ENCODE peak calls at places on chromosome 9, in nine cellular contexts. One of them, this sample, is unnamed.

GRCh38 chr9:114958021-114958846 is 27.8 kb upstream of the TNFSF8 start:
- DNase-seq in K562: no peak
- DNase-seq in heart right ventricle: peak
- DNase-seq in GM23248: peak
- DNase-seq in mesenchymal stem cell: no peak
- DNase-seq in PC-9: no peak
- DNase-seq in A549: no peak
- DNase-seq in spleen: peak
- DNase-seq in tibial nerve: no peak
- DNase-seq in this sample: peak

GRCh38 chr9:127524373-127524772 is 73.1 kb downstream of the LRSAM1 start:
- DNase-seq in K562: no peak
- DNase-seq in heart right ventricle: no peak
- DNase-seq in GM23248: no peak
- DNase-seq in mesenchymal stem cell: peak
- DNase-seq in PC-9: no peak
- DNase-seq in A549: no peak
- DNase-seq in spleen: no peak
- DNase-seq in tibial nerve: no peak
- DNase-seq in this sample: no peak

GRCh38 chr9:97980479-97980803 is 2.7 kb upstream of the ANP32B start:
- DNase-seq in K562: no peak
- DNase-seq in heart right ventricle: peak
- DNase-seq in GM23248: peak
- DNase-seq in mesenchymal stem cell: no peak
- DNase-seq in PC-9: no peak
- DNase-seq in A549: no peak
- DNase-seq in spleen: no peak
- DNase-seq in tibial nerve: no peak
- DNase-seq in this sample: no peak

GRCh38 chr9:93978498-93978897 is 23.3 kb upstream of the BARX1 start:
- DNase-seq in K562: no peak
- DNase-seq in heart right ventricle: no peak
- DNase-seq in GM23248: peak
- DNase-seq in mesenchymal stem cell: no peak
- DNase-seq in PC-9: no peak
- DNase-seq in A549: no peak
- DNase-seq in spleen: no peak
- DNase-seq in tibial nerve: no peak
- DNase-seq in this sample: no peak

GRCh38 chr9:79788662-79789061 is 216.9 kb downstream of the TLE4 start:
- DNase-seq in K562: no peak
- DNase-seq in heart right ventricle: no peak
- DNase-seq in GM23248: no peak
- DNase-seq in mesenchymal stem cell: no peak
- DNase-seq in PC-9: no peak
- DNase-seq in A549: no peak
- DNase-seq in spleen: no peak
- DNase-seq in tibial nerve: no peak
- DNase-seq in this sample: no peak

GRCh38 chr9:6538666-6539071 is 106.9 kb downstream of the GLDC start:
- DNase-seq in K562: no peak
- DNase-seq in heart right ventricle: no peak
- DNase-seq in GM23248: peak
- DNase-seq in mesenchymal stem cell: peak
- DNase-seq in PC-9: no peak
- DNase-seq in A549: no peak
- DNase-seq in spleen: no peak
- DNase-seq in tibial nerve: no peak
- DNase-seq in this sample: no peak

GRCh38 chr9:125295642-125296041 is 34.0 kb downstream of the GAPVD1 start:
- DNase-seq in K562: no peak
- DNase-seq in heart right ventricle: no peak
- DNase-seq in GM23248: no peak
- DNase-seq in mesenchymal stem cell: no peak
- DNase-seq in PC-9: no peak
- DNase-seq in A549: no peak
- DNase-seq in spleen: no peak
- DNase-seq in tibial nerve: no peak
- DNase-seq in this sample: no peak

GRCh38 chr9:27368317-27368985 is 71.5 kb upstream of the EQTN start:
- DNase-seq in K562: no peak
- DNase-seq in heart right ventricle: peak
- DNase-seq in GM23248: peak
- DNase-seq in mesenchymal stem cell: no peak
- DNase-seq in PC-9: no peak
- DNase-seq in A549: no peak
- DNase-seq in spleen: no peak
- DNase-seq in tibial nerve: peak
- DNase-seq in this sample: no peak

GRCh38 chr9:113737414-113738271 is 138.5 kb upstream of the ZNF618 start:
- DNase-seq in K562: peak
- DNase-seq in heart right ventricle: peak
- DNase-seq in GM23248: peak
- DNase-seq in mesenchymal stem cell: peak
- DNase-seq in PC-9: no peak
- DNase-seq in A549: peak
- DNase-seq in spleen: no peak
- DNase-seq in tibial nerve: no peak
- DNase-seq in this sample: peak

GRCh38 chr9:75855509-75855908 is 35.0 kb upstream of the PCSK5 start:
- DNase-seq in K562: no peak
- DNase-seq in heart right ventricle: peak
- DNase-seq in GM23248: peak
- DNase-seq in mesenchymal stem cell: peak
- DNase-seq in PC-9: no peak
- DNase-seq in A549: peak
- DNase-seq in spleen: no peak
- DNase-seq in tibial nerve: no peak
- DNase-seq in this sample: no peak

GRCh38 chr9:133990366-133991210 is 1.5 kb downstream of the VAV2 start:
- DNase-seq in K562: no peak
- DNase-seq in heart right ventricle: no peak
- DNase-seq in GM23248: peak
- DNase-seq in mesenchymal stem cell: peak
- DNase-seq in PC-9: peak
- DNase-seq in A549: peak
- DNase-seq in spleen: peak
- DNase-seq in tibial nerve: no peak
- DNase-seq in this sample: peak

GRCh38 chr9:88798476-88798875 is 192.8 kb upstream of the S1PR3 start:
- DNase-seq in K562: no peak
- DNase-seq in heart right ventricle: no peak
- DNase-seq in GM23248: no peak
- DNase-seq in mesenchymal stem cell: no peak
- DNase-seq in PC-9: no peak
- DNase-seq in A549: no peak
- DNase-seq in spleen: no peak
- DNase-seq in tibial nerve: no peak
- DNase-seq in this sample: no peak

GRCh38 chr9:136944519-136945332 is at the start of the genes C8G and FBXW5:
- DNase-seq in K562: peak
- DNase-seq in heart right ventricle: peak
- DNase-seq in GM23248: peak
- DNase-seq in mesenchymal stem cell: peak
- DNase-seq in PC-9: peak
- DNase-seq in A549: peak
- DNase-seq in spleen: peak
- DNase-seq in tibial nerve: peak
- DNase-seq in this sample: peak

GRCh38 chr9:75909776-75910175 is 19.3 kb downstream of the PCSK5 start:
- DNase-seq in K562: no peak
- DNase-seq in heart right ventricle: no peak
- DNase-seq in GM23248: no peak
- DNase-seq in mesenchymal stem cell: no peak
- DNase-seq in PC-9: no peak
- DNase-seq in A549: peak
- DNase-seq in spleen: no peak
- DNase-seq in tibial nerve: no peak
- DNase-seq in this sample: no peak

GRCh38 chr9:76166436-76166959 is 227.7 kb downstream of the RFK start:
- DNase-seq in K562: no peak
- DNase-seq in heart right ventricle: no peak
- DNase-seq in GM23248: no peak
- DNase-seq in mesenchymal stem cell: no peak
- DNase-seq in PC-9: no peak
- DNase-seq in A549: no peak
- DNase-seq in spleen: no peak
- DNase-seq in tibial nerve: no peak
- DNase-seq in this sample: no peak

GRCh38 chr9:79023134-79023577 is 548.6 kb upstream of the TLE4 start:
- DNase-seq in K562: no peak
- DNase-seq in heart right ventricle: no peak
- DNase-seq in GM23248: peak
- DNase-seq in mesenchymal stem cell: peak
- DNase-seq in PC-9: no peak
- DNase-seq in A549: peak
- DNase-seq in spleen: no peak
- DNase-seq in tibial nerve: no peak
- DNase-seq in this sample: no peak

GRCh38 chr9:72509053-72509452 is 12.4 kb upstream of the TMC1 start:
- DNase-seq in K562: no peak
- DNase-seq in heart right ventricle: no peak
- DNase-seq in GM23248: peak
- DNase-seq in mesenchymal stem cell: peak
- DNase-seq in PC-9: peak
- DNase-seq in A549: no peak
- DNase-seq in spleen: no peak
- DNase-seq in tibial nerve: no peak
- DNase-seq in this sample: no peak
- H3K27ac ChIP-seq in K562: no peak
- H3K27ac ChIP-seq in heart right ventricle: no peak
- H3K27ac ChIP-seq in GM23248: peak
- H3K27ac ChIP-seq in mesenchymal stem cell: peak
- H3K27ac ChIP-seq in PC-9: peak
- H3K27ac ChIP-seq in A549: peak
- H3K27ac ChIP-seq in spleen: no peak
- H3K27ac ChIP-seq in tibial nerve: no peak
- H3K27ac ChIP-seq in this sample: no peak

GRCh38 chr9:117414220-117414905 is 494 bp downstream of the ASTN2 start:
- DNase-seq in K562: no peak
- DNase-seq in heart right ventricle: no peak
- DNase-seq in GM23248: peak
- DNase-seq in mesenchymal stem cell: peak
- DNase-seq in PC-9: no peak
- DNase-seq in A549: peak
- DNase-seq in spleen: no peak
- DNase-seq in tibial nerve: no peak
- DNase-seq in this sample: peak

GRCh38 chr9:117414906-117415583 is at the start of gene ASTN2:
- DNase-seq in K562: no peak
- DNase-seq in heart right ventricle: no peak
- DNase-seq in GM23248: no peak
- DNase-seq in mesenchymal stem cell: peak
- DNase-seq in PC-9: no peak
- DNase-seq in A549: no peak
- DNase-seq in spleen: no peak
- DNase-seq in tibial nerve: no peak
- DNase-seq in this sample: no peak

GRCh38 chr9:117416856-117417255 is 2.0 kb upstream of the ASTN2 start:
- DNase-seq in K562: no peak
- DNase-seq in heart right ventricle: no peak
- DNase-seq in GM23248: no peak
- DNase-seq in mesenchymal stem cell: no peak
- DNase-seq in PC-9: no peak
- DNase-seq in A549: no peak
- DNase-seq in spleen: no peak
- DNase-seq in tibial nerve: no peak
- DNase-seq in this sample: no peak

GRCh38 chr9:117415584-117415937 is 704 bp upstream of the ASTN2 start:
- DNase-seq in K562: no peak
- DNase-seq in heart right ventricle: no peak
- DNase-seq in GM23248: no peak
- DNase-seq in mesenchymal stem cell: no peak
- DNase-seq in PC-9: no peak
- DNase-seq in A549: no peak
- DNase-seq in spleen: no peak
- DNase-seq in tibial nerve: no peak
- DNase-seq in this sample: no peak

GRCh38 chr9:117418111-117418510 is 3.3 kb upstream of the ASTN2 start:
- DNase-seq in K562: no peak
- DNase-seq in heart right ventricle: no peak
- DNase-seq in GM23248: no peak
- DNase-seq in mesenchymal stem cell: no peak
- DNase-seq in PC-9: no peak
- DNase-seq in A549: no peak
- DNase-seq in spleen: no peak
- DNase-seq in tibial nerve: no peak
- DNase-seq in this sample: no peak
- H3K27ac ChIP-seq in K562: no peak
- H3K27ac ChIP-seq in heart right ventricle: no peak
- H3K27ac ChIP-seq in GM23248: no peak
- H3K27ac ChIP-seq in mesenchymal stem cell: no peak
- H3K27ac ChIP-seq in PC-9: no peak
- H3K27ac ChIP-seq in A549: no peak
- H3K27ac ChIP-seq in spleen: no peak
- H3K27ac ChIP-seq in tibial nerve: no peak
- H3K27ac ChIP-seq in this sample: no peak

GRCh38 chr9:99486684-99487083 is 264.6 kb downstream of the SEC61B start:
- DNase-seq in K562: no peak
- DNase-seq in heart right ventricle: no peak
- DNase-seq in GM23248: no peak
- DNase-seq in mesenchymal stem cell: no peak
- DNase-seq in PC-9: no peak
- DNase-seq in A549: no peak
- DNase-seq in spleen: no peak
- DNase-seq in tibial nerve: no peak
- DNase-seq in this sample: no peak
- H3K27ac ChIP-seq in K562: no peak
- H3K27ac ChIP-seq in heart right ventricle: no peak
- H3K27ac ChIP-seq in GM23248: no peak
- H3K27ac ChIP-seq in mesenchymal stem cell: no peak
- H3K27ac ChIP-seq in PC-9: no peak
- H3K27ac ChIP-seq in A549: no peak
- H3K27ac ChIP-seq in spleen: no peak
- H3K27ac ChIP-seq in tibial nerve: no peak
- H3K27ac ChIP-seq in this sample: no peak

GRCh38 chr9:96447406-96447805 is 2.6 kb upstream of the HABP4 start:
- DNase-seq in K562: no peak
- DNase-seq in heart right ventricle: no peak
- DNase-seq in GM23248: no peak
- DNase-seq in mesenchymal stem cell: peak
- DNase-seq in PC-9: no peak
- DNase-seq in A549: no peak
- DNase-seq in spleen: no peak
- DNase-seq in tibial nerve: no peak
- DNase-seq in this sample: no peak
- H3K27ac ChIP-seq in K562: no peak
- H3K27ac ChIP-seq in heart right ventricle: no peak
- H3K27ac ChIP-seq in GM23248: no peak
- H3K27ac ChIP-seq in mesenchymal stem cell: no peak
- H3K27ac ChIP-seq in PC-9: no peak
- H3K27ac ChIP-seq in A549: no peak
- H3K27ac ChIP-seq in spleen: no peak
- H3K27ac ChIP-seq in tibial nerve: no peak
- H3K27ac ChIP-seq in this sample: no peak

This sample was measured in upper lobe of left lung.